ENCODE peak calls at places on chromosomes 4 and X, in five cellular contexts. X, C, E, Q and K are unnamed samples.
A peak's percentile ranks its signal among the peaks of the same experiment; 100 is the strongest.

GRCh38 chrX:38482183-38482582 is 79.2 kb upstream of the TSPAN7 start:
- DNase-seq in X (no peak), C (no peak), E (no peak), Q (no peak), K (no peak)

GRCh38 chrX:154370300-154370881 is 4.0 kb downstream of the FLNA start:
- DNase-seq in X (no peak), C (no peak), E (peak; percentile 32), Q (no peak), K (no peak)

GRCh38 chr4:88674565-88674964 is 23.1 kb downstream of the NAP1L5 start:
- DNase-seq in X (no peak), C (no peak), E (no peak), Q (no peak), K (no peak)

GRCh38 chrX:56802428-56802827 is 73.4 kb downstream of the NBDY start:
- DNase-seq in X (no peak), C (no peak), E (no peak), Q (no peak), K (no peak)

GRCh38 chr4:184636144-184636543 is 13.1 kb downstream of the CASP3 start:
- DNase-seq in X (no peak), C (no peak), E (no peak), Q (no peak), K (no peak)

GRCh38 chr4:141807501-141807900 is 171.1 kb downstream of the IL15 start:
- DNase-seq in X (no peak), C (no peak), E (no peak), Q (no peak), K (no peak)

GRCh38 chr4:76809594-76810305 is 88.2 kb downstream of the SOWAHB start:
- DNase-seq in X (no peak), C (peak; percentile 70), E (peak; percentile 1), Q (no peak), K (no peak)

GRCh38 chr4:122827899-122828601 is 1.4 kb downstream of the FGF2 start:
- DNase-seq in X (no peak), C (peak; percentile 11), E (peak; percentile 49), Q (peak; percentile 80), K (no peak)

GRCh38 chr4:156476359-156476758 is 495.2 kb downstream of the PDGFC start:
- DNase-seq in X (peak; percentile 51), C (peak; percentile 1), E (no peak), Q (no peak), K (peak; percentile 79)

GRCh38 chr4:89056953-89057398 is at the start of gene FAM13A:
- DNase-seq in X (peak; percentile 91), C (peak; percentile 12), E (peak; percentile 77), Q (peak; percentile 44), K (peak; percentile 25)

GRCh38 chr4:181909368-181909767 is 333.8 kb upstream of the TENM3 start:
- DNase-seq in X (no peak), C (no peak), E (no peak), Q (no peak), K (no peak)

GRCh38 chrX:9913041-9913440 is 54.1 kb upstream of the CLDN34 start:
- DNase-seq in X (no peak), C (no peak), E (no peak), Q (no peak), K (no peak)

GRCh38 chr4:147371661-147372060 is 109.2 kb upstream of the EDNRA start:
- DNase-seq in X (peak; percentile 51), C (no peak), E (no peak), Q (no peak), K (peak; percentile 46)

GRCh38 chr4:147368948-147369347 is 111.9 kb upstream of the EDNRA start:
- DNase-seq in X (no peak), C (no peak), E (no peak), Q (no peak), K (no peak)

GRCh38 chr4:147367841-147368385 is 113.0 kb upstream of the EDNRA start:
- DNase-seq in X (no peak), C (no peak), E (no peak), Q (no peak), K (no peak)

GRCh38 chr4:147370881-147371280 is 110.0 kb upstream of the EDNRA start:
- DNase-seq in X (no peak), C (no peak), E (no peak), Q (no peak), K (no peak)

GRCh38 chr4:147370473-147370872 is 110.4 kb upstream of the EDNRA start:
- DNase-seq in X (no peak), C (no peak), E (no peak), Q (no peak), K (no peak)
- TF ChIP-seq SIN3A in X (no peak), C (no peak), E (no peak), Q (no peak), K (no peak)

DNA sequence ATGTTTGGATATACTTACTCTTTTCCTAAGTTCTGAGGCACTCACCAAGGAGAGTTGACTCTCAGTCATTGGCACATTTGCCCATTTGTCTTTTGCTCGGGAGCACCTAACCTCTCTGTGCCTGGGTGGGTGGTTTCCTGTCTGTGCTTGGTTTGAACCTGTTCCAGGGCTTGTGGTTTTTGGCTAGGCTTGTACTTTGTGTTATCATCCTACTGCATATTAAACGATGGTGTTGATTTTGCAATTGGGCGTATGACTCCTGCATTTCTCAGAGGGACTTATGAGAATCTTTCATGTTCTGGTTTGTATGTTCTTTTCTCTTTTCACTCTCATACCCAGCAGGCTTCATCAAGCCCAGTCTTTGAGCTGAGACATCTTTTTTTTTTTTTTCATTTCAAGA is 161.7 kb downstream of the BTC start:
- DNase-seq in X (peak; percentile 95), C (no peak), E (no peak), Q (no peak), K (peak; percentile 66)
- TF ChIP-seq REST in X (no peak), C (no peak), E (no peak), Q (no peak), K (no peak)

GRCh38 chr4:85149656-85150055 is 183.2 kb upstream of the WDFY3 start:
- DNase-seq in X (no peak), C (no peak), E (no peak), Q (no peak), K (no peak)
- H3K4me1 ChIP-seq in X (no peaks in the 10 kb centered on the region), C (no peaks in the 10 kb centered on the region), E (no peaks in the 10 kb centered on the region), Q (no peaks in the 10 kb centered on the region), K (peaks cover 3% of the 10 kb centered on the region)

DNA sequence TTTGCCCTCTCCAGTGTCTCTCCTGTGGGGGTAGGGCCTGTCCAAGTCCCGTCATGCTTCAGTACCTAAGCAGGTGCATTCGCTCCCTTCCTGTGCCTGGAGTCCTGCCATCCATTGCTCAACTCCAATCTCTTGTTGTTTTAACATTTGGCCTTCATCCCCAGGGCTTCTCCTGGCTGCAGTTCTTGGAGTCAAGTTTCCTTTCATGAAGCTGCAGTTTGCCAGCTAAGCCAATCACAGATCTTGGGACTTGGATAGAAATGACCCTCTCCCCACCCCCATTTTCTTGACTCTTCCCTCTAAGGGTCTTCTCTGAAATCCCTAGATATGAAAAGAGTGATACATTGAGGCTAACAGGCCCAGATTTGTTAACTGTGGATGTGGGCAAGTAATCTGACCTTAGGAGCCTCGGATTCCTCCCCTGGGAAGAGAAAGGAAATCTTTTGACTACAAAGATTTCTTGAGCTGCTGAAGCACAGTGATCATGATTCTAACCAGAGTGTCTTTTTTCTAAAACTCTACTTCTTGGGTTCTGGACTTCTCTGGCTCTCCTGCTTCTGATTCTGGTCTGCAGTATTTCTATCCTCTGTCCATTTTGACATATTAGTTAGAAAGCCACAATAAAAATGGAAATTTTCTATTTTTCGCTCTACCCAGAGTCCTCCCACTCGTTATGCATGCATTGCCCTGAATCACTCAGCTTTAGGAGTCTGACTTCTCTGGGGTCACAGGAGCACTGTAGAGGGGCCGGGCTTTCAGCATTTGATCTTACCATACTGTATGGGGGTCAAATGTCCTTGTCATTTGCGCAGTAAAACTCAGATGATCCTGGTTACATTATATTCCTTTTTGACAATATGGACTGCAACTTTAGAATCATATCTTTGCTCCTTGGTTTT is 61.0 kb downstream of the CHRNA9 start:
- DNase-seq in X (no peak), C (peak; percentile 43), E (no peak), Q (no peak), K (no peak)
- TF ChIP-seq SIN3A in X (no peak), C (no peak), E (no peak), Q (no peak), K (no peak)